ENCODE peak calls at places on chromosomes 16 and 17, in seven cellular contexts. E is gastrocnemius medialis; N is stimulated activated CD4-positive, alpha-beta T cell treated with anti-CD3 and anti-CD28 coated beads, Interleukin-15, amount 100 ng/mL, for 1 hour; M is left cardiac atrium; B is B cell; Z is central memory CD8-positive, alpha-beta T cell; Y is osteocyte. I is an unnamed sample.

GRCh38 chr17:10768766-10769383 is 35.0 kb downstream of the TMEM238L start:
- DNase-seq in E (peak; percentile 69), N (no peak), M (no peak), B (no peak), Z (no peak), Y (no peak), I (no peak)

GRCh38 chr17:50263293-50264262 is 10.7 kb upstream of the TMEM92 start:
- DNase-seq in E (no peak), N (no peak), M (no peak), B (no peak), Z (no peak), Y (no peak), I (no peak)

GRCh38 chr17:63364387-63364786 is 81.7 kb downstream of the CYB561 start:
- DNase-seq in E (no peak), N (no peak), M (no peak), B (no peak), Z (no peak), Y (no peak), I (no peak)

GRCh38 chr16:5302372-5303114 is 204.9 kb upstream of the EEF2KMT start:
- DNase-seq in E (no peak), N (no peak), M (no peak), B (no peak), Z (no peak), Y (no peak), I (no peak)

GRCh38 chr16:86772671-86773338 is 194.5 kb downstream of the FOXL1 start:
- DNase-seq in E (no peak), N (no peak), M (no peak), B (no peak), Z (no peak), Y (no peak), I (no peak)

GRCh38 chr17:48048321-48049140 is at the start of gene NFE2L1:
- DNase-seq in E (peak; percentile 96), N (no peak), M (peak; percentile 94), B (peak; percentile 52), Z (peak; percentile 14), Y (peak; percentile 91), I (peak; percentile 33)

GRCh38 chr17:40070644-40070894 is 7.8 kb downstream of the THRA start:
- DNase-seq in E (peak; percentile 54), N (no peak), M (no peak), B (no peak), Z (no peak), Y (no peak), I (no peak)

GRCh38 chr17:50634123-50634914 is at the start of gene ABCC3:
- DNase-seq in E (no peak), N (no peak), M (peak; percentile 66), B (no peak), Z (no peak), Y (no peak), I (no peak)

GRCh38 chr17:36992701-36993100 is 43.9 kb downstream of the AATF start:
- DNase-seq in E (no peak), N (no peak), M (no peak), B (no peak), Z (no peak), Y (no peak), I (no peak)

GRCh38 chr17:27559506-27559931 is 71.5 kb upstream of the LGALS9 start:
- DNase-seq in E (no peak), N (no peak), M (peak; percentile 74), B (no peak), Z (no peak), Y (no peak), I (no peak)

GRCh38 chr16:75695708-75696107 is 5.6 kb downstream of the DUXB start:
- DNase-seq in E (no peak), N (no peak), M (no peak), B (no peak), Z (no peak), Y (no peak), I (peak; percentile 7)

GRCh38 chr16:29815032-29815721 is 775 bp upstream of the PAGR1 start:
- DNase-seq in E (peak; percentile 32), N (no peak), M (peak; percentile 62), B (peak; percentile 73), Z (no peak), Y (no peak), I (no peak)

GRCh38 chr17:29838961-29839360 is 91.1 kb downstream of the SSH2 start:
- DNase-seq in E (no peak), N (no peak), M (peak; percentile 24), B (no peak), Z (no peak), Y (no peak), I (no peak)

GRCh38 chr16:23557779-23558330 is 328 bp downstream of the UBFD1 start:
- DNase-seq in E (peak; percentile 68), N (no peak), M (no peak), B (no peak), Z (no peak), Y (peak; percentile 87), I (peak; percentile 17)

GRCh38 chr17:46869296-46869695 is 17.9 kb downstream of the WNT9B start:
- DNase-seq in E (no peak), N (no peak), M (no peak), B (no peak), Z (no peak), Y (no peak), I (no peak)

GRCh38 chr17:40541873-40542561 is 23.3 kb downstream of the CCR7 start:
- DNase-seq in E (no peak), N (no peak), M (peak; percentile 87), B (no peak), Z (no peak), Y (no peak), I (no peak)

GRCh38 chr17:44847581-44847980 is at the start of gene HIGD1B:
- DNase-seq in E (no peak), N (no peak), M (no peak), B (no peak), Z (no peak), Y (no peak), I (no peak)

GRCh38 chr16:81318711-81319110 is 3.9 kb downstream of the GAN start:
- DNase-seq in E (no peak), N (no peak), M (no peak), B (no peak), Z (no peak), Y (no peak), I (no peak)

GRCh38 chr16:81445926-81446317 is 1.3 kb downstream of the CMIP start:
- DNase-seq in E (no peak), N (no peak), M (no peak), B (no peak), Z (no peak), Y (no peak), I (no peak)

GRCh38 chr16:11586375-11586855 is 304 bp downstream of the LITAF start:
- DNase-seq in E (no peak), N (no peak), M (peak; percentile 38), B (peak; percentile 70), Z (no peak), Y (no peak), I (no peak)

I was measured in activated CD4-positive, alpha-beta T cell treated with anti-CD3 and anti-CD28 coated beads, Interleukin-2, amount 10 ng/mL, durations not matched to agents 7 days and 5 days.